ENCODE peak calls at places on chromosome 1, in five cellular contexts. E is HFF-Myc; U is SK-MEL-5; Z is frontal cortex; P is CD4-positive, alpha-beta T cell. N is an unnamed sample.

GRCh38 chr1:201877877-201878339 is 10.8 kb upstream of the SHISA4 start:
- DNase-seq in E (no peak), U (peak; percentile 61), Z (no peak), P (no peak), N (no peak)

GRCh38 chr1:119617751-119618691 is 30.0 kb downstream of the ZNF697 start:
- DNase-seq in E (no peak), U (no peak), Z (no peak), P (no peak), N (no peak)

GRCh38 chr1:173023343-173023742 is 27.4 kb downstream of the TNFSF18 start:
- DNase-seq in E (no peak), U (no peak), Z (no peak), P (no peak), N (no peak)

GRCh38 chr1:170340259-170340658 is 191.7 kb upstream of the GORAB start:
- DNase-seq in E (no peak), U (no peak), Z (no peak), P (no peak), N (no peak)

GRCh38 chr1:152461544-152461943 is 47.5 kb upstream of the CRNN start:
- DNase-seq in E (peak; percentile 2), U (peak; percentile 93), Z (no peak), P (peak; percentile 38), N (peak; percentile 33)

GRCh38 chr1:153633161-153633746 is 612 bp upstream of the CHTOP start:
- DNase-seq in E (no peak), U (no peak), Z (no peak), P (no peak), N (no peak)

GRCh38 chr1:210621712-210622111 is 293.0 kb downstream of the HHAT start:
- DNase-seq in E (no peak), U (no peak), Z (no peak), P (no peak), N (no peak)

GRCh38 chr1:165903672-165904071 is 76.3 kb downstream of the UCK2 start:
- DNase-seq in E (no peak), U (peak; percentile 19), Z (no peak), P (no peak), N (no peak)

GRCh38 chr1:66585002-66585401 is 51.0 kb downstream of the SGIP1 start:
- DNase-seq in E (no peak), U (no peak), Z (no peak), P (no peak), N (no peak)

GRCh38 chr1:18461656-18462055 is 19.1 kb upstream of the KLHDC7A start:
- DNase-seq in E (no peak), U (no peak), Z (no peak), P (no peak), N (no peak)

GRCh38 chr1:172616646-172617045 is 42.3 kb upstream of the FASLG start:
- DNase-seq in E (no peak), U (no peak), Z (no peak), P (no peak), N (no peak)

GRCh38 chr1:190140644-190141043 is 337.0 kb downstream of the BRINP3 start:
- DNase-seq in E (no peak), U (no peak), Z (no peak), P (no peak), N (no peak)

GRCh38 chr1:52167014-52167753 is 25.3 kb downstream of the ZFYVE9 start:
- DNase-seq in E (no peak), U (no peak), Z (no peak), P (no peak), N (no peak)

GRCh38 chr1:3051270-3052268 is 17.4 kb upstream of the PRDM16 start:
- DNase-seq in E (no peak), U (no peak), Z (no peak), P (no peak), N (no peak)

GRCh38 chr1:95039360-95040031 is 33.3 kb downstream of the ALG14 start:
- DNase-seq in E (no peak), U (no peak), Z (no peak), P (no peak), N (no peak)

GRCh38 chr1:201285846-201286245 is 2.5 kb downstream of the PKP1 start:
- DNase-seq in E (no peak), U (no peak), Z (no peak), P (no peak), N (no peak)

GRCh38 chr1:182888736-182889531 is 49.8 kb downstream of the DHX9 start:
- DNase-seq in E (no peak), U (no peak), Z (no peak), P (no peak), N (no peak)

GRCh38 chr1:231705860-231706553 is 79.4 kb downstream of the DISC1 start:
- DNase-seq in E (no peak), U (no peak), Z (no peak), P (no peak), N (no peak)

GRCh38 chr1:223771814-223772770 is 59.8 kb downstream of the CAPN2 start:
- DNase-seq in E (no peak), U (peak; percentile 25), Z (no peak), P (no peak), N (no peak)

GRCh38 chr1:84570436-84571149 is 3.6 kb downstream of the CTBS start:
- DNase-seq in E (no peak), U (no peak), Z (no peak), P (no peak), N (no peak)

GRCh38 chr1:92065042-92065441 is 10.2 kb downstream of the SETSIP start:
- DNase-seq in E (no peak), U (peak; percentile 47), Z (no peak), P (no peak), N (no peak)

GRCh38 chr1:220881918-220882891 is 3.0 kb downstream of the HLX start:
- DNase-seq in E (no peak), U (no peak), Z (peak; percentile 56), P (no peak), N (no peak)

GRCh38 chr1:6523566-6523965 is 30.7 kb downstream of the NOL9 start:
- DNase-seq in E (no peak), U (peak; percentile 82), Z (no peak), P (no peak), N (peak; percentile 38)

GRCh38 chr1:12692967-12693782 is 22.7 kb upstream of the AADACL3 start:
- DNase-seq in E (no peak), U (no peak), Z (no peak), P (no peak), N (no peak)